ENCODE peak calls at places on chromosomes 1 and 21, in six cellular contexts. One of them, this sample, is unnamed.
A peak's percentile ranks its signal among the peaks of the same experiment; 100 is the strongest.

GRCh38 chr21:44454747-44455523 is at the start of gene LRRC3:
- DNase-seq in CD8-positive, alpha-beta T cell: peak; percentile 86
- DNase-seq in Panc1: no peak
- DNase-seq in transverse colon: peak; percentile 90
- DNase-seq in IMR-90: peak; percentile 30
- DNase-seq in endodermal cell: peak; percentile 99
- DNase-seq in this sample: no peak

GRCh38 chr1:22188436-22188835 is 45.5 kb upstream of the WNT4 start:
- DNase-seq in CD8-positive, alpha-beta T cell: no peak
- DNase-seq in Panc1: no peak
- DNase-seq in transverse colon: no peak
- DNase-seq in IMR-90: no peak
- DNase-seq in endodermal cell: no peak
- DNase-seq in this sample: no peak

GRCh38 chr21:34075760-34076159 is 2.4 kb downstream of the MRPS6 start:
- DNase-seq in CD8-positive, alpha-beta T cell: no peak
- DNase-seq in Panc1: no peak
- DNase-seq in transverse colon: no peak
- DNase-seq in IMR-90: no peak
- DNase-seq in endodermal cell: no peak
- DNase-seq in this sample: peak; percentile 7

GRCh38 chr21:44708213-44708865 is 3.0 kb downstream of the TSPEAR start:
- DNase-seq in CD8-positive, alpha-beta T cell: no peak
- DNase-seq in Panc1: no peak
- DNase-seq in transverse colon: no peak
- DNase-seq in IMR-90: no peak
- DNase-seq in endodermal cell: peak; percentile 73
- DNase-seq in this sample: no peak

GRCh38 chr1:84573481-84573966 is 716 bp downstream of the CTBS start:
- DNase-seq in CD8-positive, alpha-beta T cell: no peak
- DNase-seq in Panc1: no peak
- DNase-seq in transverse colon: no peak
- DNase-seq in IMR-90: no peak
- DNase-seq in endodermal cell: no peak
- DNase-seq in this sample: no peak

GRCh38 chr1:161440312-161440894 is 64.9 kb upstream of the FCGR2A start:
- DNase-seq in CD8-positive, alpha-beta T cell: peak; percentile 44
- DNase-seq in Panc1: no peak
- DNase-seq in transverse colon: peak; percentile 68
- DNase-seq in IMR-90: peak; percentile 53
- DNase-seq in endodermal cell: peak; percentile 91
- DNase-seq in this sample: no peak

GRCh38 chr1:39635205-39635870 is 4.1 kb downstream of the HEYL start:
- DNase-seq in CD8-positive, alpha-beta T cell: no peak
- DNase-seq in Panc1: no peak
- DNase-seq in transverse colon: no peak
- DNase-seq in IMR-90: no peak
- DNase-seq in endodermal cell: no peak
- DNase-seq in this sample: no peak

GRCh38 chr1:37752583-37753471 is 12.1 kb downstream of the EPHA10 start:
- DNase-seq in CD8-positive, alpha-beta T cell: no peak
- DNase-seq in Panc1: no peak
- DNase-seq in transverse colon: peak; percentile 54
- DNase-seq in IMR-90: no peak
- DNase-seq in endodermal cell: peak; percentile 83
- DNase-seq in this sample: no peak

GRCh38 chr1:44484155-44484688 is 79.2 kb downstream of the RNF220 start:
- DNase-seq in CD8-positive, alpha-beta T cell: no peak
- DNase-seq in Panc1: no peak
- DNase-seq in transverse colon: no peak
- DNase-seq in IMR-90: no peak
- DNase-seq in endodermal cell: peak; percentile 82
- DNase-seq in this sample: no peak

GRCh38 chr1:85199667-85200366 is 999 bp downstream of the SYDE2 start:
- DNase-seq in CD8-positive, alpha-beta T cell: no peak
- DNase-seq in Panc1: no peak
- DNase-seq in transverse colon: no peak
- DNase-seq in IMR-90: no peak
- DNase-seq in endodermal cell: no peak
- DNase-seq in this sample: no peak

DNA sequence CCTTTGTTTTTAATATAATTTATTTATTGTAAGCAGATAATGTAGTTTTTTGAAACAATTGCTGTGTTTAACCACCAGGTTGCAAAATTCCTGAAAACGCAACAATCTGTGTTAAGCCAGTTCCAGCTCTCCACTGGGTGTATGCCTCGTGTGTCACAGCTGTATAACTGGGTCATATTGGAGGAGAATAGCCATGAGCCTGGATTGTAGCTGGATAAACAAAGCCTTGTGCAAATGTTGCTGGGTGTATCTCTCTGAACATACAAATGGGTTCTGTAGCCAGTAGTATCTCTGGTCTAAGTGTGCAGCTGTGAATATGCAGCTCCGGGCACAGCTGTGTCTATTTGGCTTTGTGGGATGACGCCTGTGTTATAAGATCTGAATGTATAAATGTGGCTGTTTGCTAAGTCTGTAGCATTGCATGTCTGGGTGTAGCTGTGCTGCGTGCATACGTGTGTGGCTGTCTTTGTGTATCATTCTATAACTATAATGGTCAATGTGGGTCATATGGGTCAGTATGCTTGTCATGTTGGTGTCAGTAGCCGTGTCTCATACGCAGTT is 2.7 kb downstream of the TCEA3 start:
- DNase-seq in CD8-positive, alpha-beta T cell: no peak
- DNase-seq in Panc1: no peak
- DNase-seq in transverse colon: peak; percentile 42
- DNase-seq in IMR-90: peak; percentile 90
- DNase-seq in endodermal cell: no peak
- DNase-seq in this sample: no peak
- TF ChIP-seq CTCF in CD8-positive, alpha-beta T cell: no peak
- TF ChIP-seq CTCF in Panc1: no peak
- TF ChIP-seq CTCF in transverse colon: no peak
- TF ChIP-seq CTCF in IMR-90: peak; percentile 27
- TF ChIP-seq CTCF in endodermal cell: no peak
- TF ChIP-seq CTCF in this sample: peak; percentile 31

GRCh38 chr1:53016705-53017104 is 45.3 kb upstream of the PODN start:
- DNase-seq in CD8-positive, alpha-beta T cell: no peak
- DNase-seq in Panc1: no peak
- DNase-seq in transverse colon: no peak
- DNase-seq in IMR-90: peak; percentile 41
- DNase-seq in endodermal cell: no peak
- DNase-seq in this sample: no peak
- H3K4me3 ChIP-seq in CD8-positive, alpha-beta T cell: no peak overlapping the region
- H3K4me3 ChIP-seq in Panc1: no peak overlapping the region
- H3K4me3 ChIP-seq in transverse colon: no peak overlapping the region
- H3K4me3 ChIP-seq in IMR-90: no peak overlapping the region
- H3K4me3 ChIP-seq in endodermal cell: no peak overlapping the region
- H3K4me3 ChIP-seq in this sample: no peak overlapping the region

GRCh38 chr1:163467291-163467690 is 145.5 kb downstream of the NUF2 start:
- DNase-seq in CD8-positive, alpha-beta T cell: no peak
- DNase-seq in Panc1: no peak
- DNase-seq in transverse colon: no peak
- DNase-seq in IMR-90: no peak
- DNase-seq in endodermal cell: no peak
- DNase-seq in this sample: no peak
- TF ChIP-seq CTCF in CD8-positive, alpha-beta T cell: no peak
- TF ChIP-seq CTCF in Panc1: no peak
- TF ChIP-seq CTCF in transverse colon: no peak
- TF ChIP-seq CTCF in IMR-90: no peak
- TF ChIP-seq CTCF in endodermal cell: no peak
- TF ChIP-seq CTCF in this sample: no peak

GRCh38 chr1:33182896-33183295 is 1.1 kb upstream of the TRIM62 start:
- DNase-seq in CD8-positive, alpha-beta T cell: no peak
- DNase-seq in Panc1: no peak
- DNase-seq in transverse colon: no peak
- DNase-seq in IMR-90: no peak
- DNase-seq in endodermal cell: no peak
- DNase-seq in this sample: no peak

GRCh38 chr1:33181906-33182305 is at the start of gene TRIM62:
- DNase-seq in CD8-positive, alpha-beta T cell: peak; percentile 70
- DNase-seq in Panc1: no peak
- DNase-seq in transverse colon: peak; percentile 91
- DNase-seq in IMR-90: peak; percentile 85
- DNase-seq in endodermal cell: peak; percentile 93
- DNase-seq in this sample: no peak

GRCh38 chr1:33181038-33181861 is 593 bp downstream of the TRIM62 start:
- DNase-seq in CD8-positive, alpha-beta T cell: peak; percentile 52
- DNase-seq in Panc1: no peak
- DNase-seq in transverse colon: peak; percentile 57
- DNase-seq in IMR-90: peak; percentile 41
- DNase-seq in endodermal cell: peak; percentile 85
- DNase-seq in this sample: no peak

GRCh38 chr1:33183306-33183705 is 1.5 kb upstream of the TRIM62 start:
- DNase-seq in CD8-positive, alpha-beta T cell: no peak
- DNase-seq in Panc1: no peak
- DNase-seq in transverse colon: no peak
- DNase-seq in IMR-90: no peak
- DNase-seq in endodermal cell: no peak
- DNase-seq in this sample: no peak

GRCh38 chr1:33182452-33182851 is 609 bp upstream of the TRIM62 start:
- DNase-seq in CD8-positive, alpha-beta T cell: no peak
- DNase-seq in Panc1: no peak
- DNase-seq in transverse colon: no peak
- DNase-seq in IMR-90: peak; percentile 65
- DNase-seq in endodermal cell: no peak
- DNase-seq in this sample: no peak
- H3K4me3 ChIP-seq in CD8-positive, alpha-beta T cell: no peak overlapping the region
- H3K4me3 ChIP-seq in Panc1: peak overlapping the region; percentile 61
- H3K4me3 ChIP-seq in transverse colon: no peak overlapping the region
- H3K4me3 ChIP-seq in IMR-90: no peak overlapping the region
- H3K4me3 ChIP-seq in endodermal cell: peak overlapping the region; percentile 75
- H3K4me3 ChIP-seq in this sample: no peak overlapping the region

GRCh38 chr1:165631403-165632151 is 543 bp downstream of the MGST3 start:
- DNase-seq in CD8-positive, alpha-beta T cell: peak; percentile 36
- DNase-seq in Panc1: no peak
- DNase-seq in transverse colon: peak; percentile 69
- DNase-seq in IMR-90: peak; percentile 89
- DNase-seq in endodermal cell: peak; percentile 84
- DNase-seq in this sample: peak; percentile 78
- TF ChIP-seq CTCF in CD8-positive, alpha-beta T cell: no peak
- TF ChIP-seq CTCF in Panc1: peak; percentile 11
- TF ChIP-seq CTCF in transverse colon: no peak
- TF ChIP-seq CTCF in IMR-90: peak; percentile 34
- TF ChIP-seq CTCF in endodermal cell: peak; percentile 26
- TF ChIP-seq CTCF in this sample: peak; percentile 18

DNA sequence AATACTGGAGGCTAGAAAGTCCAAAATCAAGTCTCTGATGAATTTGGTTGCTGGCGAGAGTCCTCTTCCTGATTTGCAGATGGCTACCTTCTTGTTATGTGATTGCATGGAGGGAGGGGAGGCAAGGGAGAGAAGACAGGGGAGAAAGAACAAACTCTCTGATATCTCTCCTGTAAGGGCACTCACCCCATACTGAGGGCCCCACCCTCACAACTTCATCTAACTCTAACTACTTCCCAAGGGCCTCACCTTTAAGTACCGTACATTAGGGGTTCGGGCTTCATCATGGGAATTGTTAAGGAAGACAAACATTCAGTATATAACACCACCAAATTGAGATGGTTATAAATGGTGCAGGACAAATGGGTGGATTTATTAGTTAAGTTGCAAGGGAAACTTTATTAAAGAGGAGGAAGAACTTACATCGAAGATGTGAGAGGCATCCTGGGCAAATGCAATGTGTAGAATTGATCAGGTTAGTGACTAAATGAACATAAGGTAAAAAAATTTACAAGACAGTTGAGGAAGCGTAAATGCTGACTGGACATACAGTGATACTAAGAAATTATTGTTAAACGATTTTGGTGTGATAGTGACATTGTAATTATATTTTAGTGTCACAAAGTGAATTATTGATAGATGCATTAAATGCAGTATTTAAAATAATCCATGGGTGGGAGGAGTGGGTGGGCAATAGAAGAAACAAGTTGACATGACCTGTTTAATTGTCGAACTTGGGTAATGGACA is 10.6 kb downstream of the OR2B11 start:
- DNase-seq in CD8-positive, alpha-beta T cell: no peak
- DNase-seq in Panc1: no peak
- DNase-seq in transverse colon: no peak
- DNase-seq in IMR-90: no peak
- DNase-seq in endodermal cell: no peak
- DNase-seq in this sample: no peak
- H3K4me3 ChIP-seq in CD8-positive, alpha-beta T cell: no peak overlapping the region
- H3K4me3 ChIP-seq in Panc1: peak overlapping the region; percentile 45
- H3K4me3 ChIP-seq in transverse colon: no peak overlapping the region
- H3K4me3 ChIP-seq in IMR-90: no peak overlapping the region
- H3K4me3 ChIP-seq in endodermal cell: peak overlapping the region; percentile 75
- H3K4me3 ChIP-seq in this sample: no peak overlapping the region

GRCh38 chr1:47761201-47761930 is 235.8 kb downstream of the TRABD2B start:
- DNase-seq in CD8-positive, alpha-beta T cell: no peak
- DNase-seq in Panc1: no peak
- DNase-seq in transverse colon: no peak
- DNase-seq in IMR-90: no peak
- DNase-seq in endodermal cell: no peak
- DNase-seq in this sample: no peak

GRCh38 chr1:47761974-47762373 is 235.2 kb downstream of the TRABD2B start:
- DNase-seq in CD8-positive, alpha-beta T cell: no peak
- DNase-seq in Panc1: no peak
- DNase-seq in transverse colon: no peak
- DNase-seq in IMR-90: no peak
- DNase-seq in endodermal cell: no peak
- DNase-seq in this sample: no peak

GRCh38 chr1:47760248-47760629 is 236.9 kb downstream of the TRABD2B start:
- DNase-seq in CD8-positive, alpha-beta T cell: no peak
- DNase-seq in Panc1: no peak
- DNase-seq in transverse colon: no peak
- DNase-seq in IMR-90: no peak
- DNase-seq in endodermal cell: no peak
- DNase-seq in this sample: no peak

GRCh38 chr1:47758341-47759237 is 238.6 kb downstream of the TRABD2B start:
- DNase-seq in CD8-positive, alpha-beta T cell: no peak
- DNase-seq in Panc1: no peak
- DNase-seq in transverse colon: no peak
- DNase-seq in IMR-90: no peak
- DNase-seq in endodermal cell: peak; percentile 73
- DNase-seq in this sample: no peak

DNA sequence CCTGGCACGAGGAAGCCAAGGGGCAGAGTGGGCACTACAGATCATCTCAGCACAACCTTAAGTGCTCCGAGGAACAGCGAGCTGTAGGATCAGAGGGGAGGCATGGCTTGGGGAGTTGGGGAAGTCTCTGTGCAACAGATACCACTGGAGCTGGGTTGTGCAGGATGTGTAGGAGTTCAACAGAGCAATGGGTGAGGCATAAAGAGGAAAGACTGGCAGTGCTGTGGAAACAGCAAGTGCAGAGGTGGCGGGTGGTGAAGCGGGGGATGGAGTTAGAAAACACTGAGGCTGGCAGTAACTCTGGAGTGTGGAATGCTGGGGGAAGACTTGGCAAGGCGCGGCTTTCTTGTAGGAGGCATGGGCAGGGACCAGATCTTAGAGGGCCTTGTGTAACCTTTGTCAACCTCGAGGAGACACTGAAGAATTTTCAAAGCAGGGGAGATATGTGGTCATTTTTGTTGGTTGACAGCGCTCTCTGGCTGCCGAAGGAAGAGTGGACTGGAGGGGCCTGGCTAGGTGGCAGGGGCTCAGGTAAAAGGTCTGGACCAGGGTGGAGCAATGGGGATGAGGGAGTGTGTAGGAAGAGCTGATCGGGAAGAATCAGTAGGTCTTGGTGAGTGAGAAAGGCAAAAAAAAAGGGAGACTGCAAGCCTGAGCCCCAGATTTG is 237.5 kb downstream of the TRABD2B start:
- DNase-seq in CD8-positive, alpha-beta T cell: no peak
- DNase-seq in Panc1: no peak
- DNase-seq in transverse colon: peak; percentile 3
- DNase-seq in IMR-90: no peak
- DNase-seq in endodermal cell: no peak
- DNase-seq in this sample: no peak
- TF ChIP-seq CTCF in CD8-positive, alpha-beta T cell: no peak
- TF ChIP-seq CTCF in Panc1: no peak
- TF ChIP-seq CTCF in transverse colon: no peak
- TF ChIP-seq CTCF in IMR-90: no peak
- TF ChIP-seq CTCF in endodermal cell: peak; percentile 41
- TF ChIP-seq CTCF in this sample: no peak

This sample was measured in AG09309.